ENCODE peak calls at places on chromosome 11, in ten cellular contexts. One of them, this sample, is unnamed. For H3K9me3, the result is how much of the 10 kb centered on the place peaks cover.

GRCh38 chr11:87428266-87428665 is 390.5 kb downstream of the TMEM135 start:
- DNase-seq in HCT116: no peak
- DNase-seq in left lung: no peak
- DNase-seq in CD8-positive, alpha-beta T cell: no peak
- DNase-seq in iPS DF 6.9: no peak
- DNase-seq in neural progenitor cell: no peak
- DNase-seq in IMR-90: peak
- DNase-seq in cardiac muscle cell: no peak
- DNase-seq in BE2C: no peak
- DNase-seq in adipocyte: peak
- DNase-seq in this sample: no peak

GRCh38 chr11:109308551-109308950 is 113.4 kb upstream of the C11orf87 start:
- DNase-seq in HCT116: no peak
- DNase-seq in left lung: no peak
- DNase-seq in CD8-positive, alpha-beta T cell: no peak
- DNase-seq in iPS DF 6.9: no peak
- DNase-seq in neural progenitor cell: no peak
- DNase-seq in IMR-90: no peak
- DNase-seq in cardiac muscle cell: no peak
- DNase-seq in BE2C: no peak
- DNase-seq in adipocyte: no peak
- DNase-seq in this sample: no peak

GRCh38 chr11:17250561-17251350 is 25.8 kb upstream of the NUCB2 start:
- DNase-seq in HCT116: no peak
- DNase-seq in left lung: no peak
- DNase-seq in CD8-positive, alpha-beta T cell: no peak
- DNase-seq in iPS DF 6.9: no peak
- DNase-seq in neural progenitor cell: no peak
- DNase-seq in IMR-90: peak
- DNase-seq in cardiac muscle cell: no peak
- DNase-seq in BE2C: no peak
- DNase-seq in adipocyte: no peak
- DNase-seq in this sample: no peak

GRCh38 chr11:12084191-12084717 is 26.1 kb upstream of the MICAL2 start:
- DNase-seq in HCT116: no peak
- DNase-seq in left lung: no peak
- DNase-seq in CD8-positive, alpha-beta T cell: no peak
- DNase-seq in iPS DF 6.9: no peak
- DNase-seq in neural progenitor cell: no peak
- DNase-seq in IMR-90: no peak
- DNase-seq in cardiac muscle cell: no peak
- DNase-seq in BE2C: no peak
- DNase-seq in adipocyte: no peak
- DNase-seq in this sample: no peak

GRCh38 chr11:65565624-65566453 is 4.4 kb upstream of the ZNRD2 start:
- DNase-seq in HCT116: no peak
- DNase-seq in left lung: no peak
- DNase-seq in CD8-positive, alpha-beta T cell: no peak
- DNase-seq in iPS DF 6.9: no peak
- DNase-seq in neural progenitor cell: no peak
- DNase-seq in IMR-90: peak
- DNase-seq in cardiac muscle cell: no peak
- DNase-seq in BE2C: no peak
- DNase-seq in adipocyte: no peak
- DNase-seq in this sample: no peak

GRCh38 chr11:12281571-12282478 is 95.5 kb upstream of the PARVA start:
- DNase-seq in HCT116: peak
- DNase-seq in left lung: peak
- DNase-seq in CD8-positive, alpha-beta T cell: peak
- DNase-seq in iPS DF 6.9: peak
- DNase-seq in neural progenitor cell: peak
- DNase-seq in IMR-90: peak
- DNase-seq in cardiac muscle cell: peak
- DNase-seq in BE2C: peak
- DNase-seq in adipocyte: peak
- DNase-seq in this sample: peak

GRCh38 chr11:72405009-72405408 is 29.3 kb downstream of the CLPB start:
- DNase-seq in HCT116: no peak
- DNase-seq in left lung: peak
- DNase-seq in CD8-positive, alpha-beta T cell: no peak
- DNase-seq in iPS DF 6.9: no peak
- DNase-seq in neural progenitor cell: no peak
- DNase-seq in IMR-90: no peak
- DNase-seq in cardiac muscle cell: no peak
- DNase-seq in BE2C: no peak
- DNase-seq in adipocyte: no peak
- DNase-seq in this sample: no peak

GRCh38 chr11:64449381-64450167 is 90.6 kb downstream of the RPS6KA4 start:
- DNase-seq in HCT116: peak
- DNase-seq in left lung: peak
- DNase-seq in CD8-positive, alpha-beta T cell: peak
- DNase-seq in iPS DF 6.9: peak
- DNase-seq in neural progenitor cell: peak
- DNase-seq in IMR-90: peak
- DNase-seq in cardiac muscle cell: peak
- DNase-seq in BE2C: peak
- DNase-seq in adipocyte: peak
- DNase-seq in this sample: peak

GRCh38 chr11:107359701-107360100 is 97.9 kb downstream of the CWF19L2 start:
- DNase-seq in HCT116: no peak
- DNase-seq in left lung: no peak
- DNase-seq in CD8-positive, alpha-beta T cell: no peak
- DNase-seq in iPS DF 6.9: no peak
- DNase-seq in neural progenitor cell: no peak
- DNase-seq in IMR-90: peak
- DNase-seq in cardiac muscle cell: no peak
- DNase-seq in BE2C: no peak
- DNase-seq in adipocyte: no peak
- DNase-seq in this sample: no peak

GRCh38 chr11:107357877-107358276 is 99.7 kb downstream of the CWF19L2 start:
- DNase-seq in HCT116: no peak
- DNase-seq in left lung: no peak
- DNase-seq in CD8-positive, alpha-beta T cell: no peak
- DNase-seq in iPS DF 6.9: no peak
- DNase-seq in neural progenitor cell: no peak
- DNase-seq in IMR-90: no peak
- DNase-seq in cardiac muscle cell: no peak
- DNase-seq in BE2C: no peak
- DNase-seq in adipocyte: no peak
- DNase-seq in this sample: no peak

DNA sequence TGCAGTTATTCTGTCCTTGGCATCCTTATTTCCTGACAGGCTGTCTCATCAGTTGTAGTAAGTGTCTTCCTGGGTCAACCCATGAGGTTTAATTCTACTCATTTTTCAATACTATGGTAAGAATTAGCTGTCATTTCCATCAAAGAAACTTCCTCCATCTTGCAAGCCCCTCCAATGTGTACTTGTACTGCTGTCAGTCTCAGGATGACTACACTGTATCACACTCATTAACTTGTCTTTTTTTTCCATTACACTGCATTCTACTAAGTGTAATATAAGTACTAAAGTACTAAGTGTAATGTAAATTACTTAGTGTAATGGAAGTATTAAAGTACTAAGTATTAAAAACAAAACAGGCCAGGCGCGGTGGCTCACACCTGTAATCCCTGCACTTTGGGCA is 102.8 kb downstream of the CWF19L2 start:
- DNase-seq in HCT116: no peak
- DNase-seq in left lung: no peak
- DNase-seq in CD8-positive, alpha-beta T cell: no peak
- DNase-seq in iPS DF 6.9: no peak
- DNase-seq in neural progenitor cell: no peak
- DNase-seq in IMR-90: no peak
- DNase-seq in cardiac muscle cell: no peak
- DNase-seq in BE2C: no peak
- DNase-seq in adipocyte: no peak
- DNase-seq in this sample: no peak
- H3K9me3 ChIP-seq in HCT116: under half
- H3K9me3 ChIP-seq in left lung: under half
- H3K9me3 ChIP-seq in CD8-positive, alpha-beta T cell: under half
- H3K9me3 ChIP-seq in iPS DF 6.9: under half
- H3K9me3 ChIP-seq in neural progenitor cell: under half
- H3K9me3 ChIP-seq in IMR-90: under half
- H3K9me3 ChIP-seq in cardiac muscle cell: under half
- H3K9me3 ChIP-seq in BE2C: under half
- H3K9me3 ChIP-seq in adipocyte: under half
- H3K9me3 ChIP-seq in this sample: under half

GRCh38 chr11:128341280-128341679 is 246.1 kb downstream of the ETS1 start:
- DNase-seq in HCT116: no peak
- DNase-seq in left lung: no peak
- DNase-seq in CD8-positive, alpha-beta T cell: peak
- DNase-seq in iPS DF 6.9: no peak
- DNase-seq in neural progenitor cell: no peak
- DNase-seq in IMR-90: no peak
- DNase-seq in cardiac muscle cell: no peak
- DNase-seq in BE2C: no peak
- DNase-seq in adipocyte: no peak
- DNase-seq in this sample: peak

GRCh38 chr11:128343870-128344269 is 243.5 kb downstream of the ETS1 start:
- DNase-seq in HCT116: no peak
- DNase-seq in left lung: no peak
- DNase-seq in CD8-positive, alpha-beta T cell: no peak
- DNase-seq in iPS DF 6.9: no peak
- DNase-seq in neural progenitor cell: no peak
- DNase-seq in IMR-90: peak
- DNase-seq in cardiac muscle cell: no peak
- DNase-seq in BE2C: no peak
- DNase-seq in adipocyte: no peak
- DNase-seq in this sample: no peak

GRCh38 chr11:128343134-128343514 is 244.2 kb downstream of the ETS1 start:
- DNase-seq in HCT116: no peak
- DNase-seq in left lung: no peak
- DNase-seq in CD8-positive, alpha-beta T cell: no peak
- DNase-seq in iPS DF 6.9: no peak
- DNase-seq in neural progenitor cell: no peak
- DNase-seq in IMR-90: no peak
- DNase-seq in cardiac muscle cell: no peak
- DNase-seq in BE2C: no peak
- DNase-seq in adipocyte: no peak
- DNase-seq in this sample: no peak

GRCh38 chr11:128341767-128342318 is 245.5 kb downstream of the ETS1 start:
- DNase-seq in HCT116: no peak
- DNase-seq in left lung: no peak
- DNase-seq in CD8-positive, alpha-beta T cell: no peak
- DNase-seq in iPS DF 6.9: no peak
- DNase-seq in neural progenitor cell: peak
- DNase-seq in IMR-90: no peak
- DNase-seq in cardiac muscle cell: no peak
- DNase-seq in BE2C: no peak
- DNase-seq in adipocyte: no peak
- DNase-seq in this sample: no peak

GRCh38 chr11:128342511-128343133 is 244.7 kb downstream of the ETS1 start:
- DNase-seq in HCT116: no peak
- DNase-seq in left lung: peak
- DNase-seq in CD8-positive, alpha-beta T cell: peak
- DNase-seq in iPS DF 6.9: no peak
- DNase-seq in neural progenitor cell: no peak
- DNase-seq in IMR-90: peak
- DNase-seq in cardiac muscle cell: peak
- DNase-seq in BE2C: no peak
- DNase-seq in adipocyte: peak
- DNase-seq in this sample: peak
- H3K9me3 ChIP-seq in HCT116: under half
- H3K9me3 ChIP-seq in left lung: under half
- H3K9me3 ChIP-seq in CD8-positive, alpha-beta T cell: under half
- H3K9me3 ChIP-seq in iPS DF 6.9: under half
- H3K9me3 ChIP-seq in neural progenitor cell: under half
- H3K9me3 ChIP-seq in IMR-90: under half
- H3K9me3 ChIP-seq in cardiac muscle cell: under half
- H3K9me3 ChIP-seq in BE2C: under half
- H3K9me3 ChIP-seq in adipocyte: under half
- H3K9me3 ChIP-seq in this sample: under half

GRCh38 chr11:132717824-132718223 is 814.5 kb downstream of the OPCML start:
- DNase-seq in HCT116: no peak
- DNase-seq in left lung: no peak
- DNase-seq in CD8-positive, alpha-beta T cell: no peak
- DNase-seq in iPS DF 6.9: no peak
- DNase-seq in neural progenitor cell: no peak
- DNase-seq in IMR-90: no peak
- DNase-seq in cardiac muscle cell: no peak
- DNase-seq in BE2C: no peak
- DNase-seq in adipocyte: no peak
- DNase-seq in this sample: no peak

GRCh38 chr11:132719684-132720083 is 812.6 kb downstream of the OPCML start:
- DNase-seq in HCT116: no peak
- DNase-seq in left lung: no peak
- DNase-seq in CD8-positive, alpha-beta T cell: no peak
- DNase-seq in iPS DF 6.9: no peak
- DNase-seq in neural progenitor cell: no peak
- DNase-seq in IMR-90: no peak
- DNase-seq in cardiac muscle cell: no peak
- DNase-seq in BE2C: no peak
- DNase-seq in adipocyte: no peak
- DNase-seq in this sample: no peak

GRCh38 chr11:132718711-132719641 is 813.3 kb downstream of the OPCML start:
- DNase-seq in HCT116: no peak
- DNase-seq in left lung: no peak
- DNase-seq in CD8-positive, alpha-beta T cell: peak
- DNase-seq in iPS DF 6.9: no peak
- DNase-seq in neural progenitor cell: no peak
- DNase-seq in IMR-90: peak
- DNase-seq in cardiac muscle cell: no peak
- DNase-seq in BE2C: no peak
- DNase-seq in adipocyte: no peak
- DNase-seq in this sample: peak

GRCh38 chr11:132716037-132716436 is 816.3 kb downstream of the OPCML start:
- DNase-seq in HCT116: no peak
- DNase-seq in left lung: no peak
- DNase-seq in CD8-positive, alpha-beta T cell: no peak
- DNase-seq in iPS DF 6.9: no peak
- DNase-seq in neural progenitor cell: no peak
- DNase-seq in IMR-90: no peak
- DNase-seq in cardiac muscle cell: no peak
- DNase-seq in BE2C: no peak
- DNase-seq in adipocyte: no peak
- DNase-seq in this sample: no peak

GRCh38 chr11:132715041-132715440 is 817.3 kb downstream of the OPCML start:
- DNase-seq in HCT116: no peak
- DNase-seq in left lung: no peak
- DNase-seq in CD8-positive, alpha-beta T cell: no peak
- DNase-seq in iPS DF 6.9: no peak
- DNase-seq in neural progenitor cell: no peak
- DNase-seq in IMR-90: peak
- DNase-seq in cardiac muscle cell: no peak
- DNase-seq in BE2C: no peak
- DNase-seq in adipocyte: peak
- DNase-seq in this sample: no peak
- H3K9me3 ChIP-seq in HCT116: under half
- H3K9me3 ChIP-seq in left lung: under half
- H3K9me3 ChIP-seq in CD8-positive, alpha-beta T cell: under half
- H3K9me3 ChIP-seq in iPS DF 6.9: under half
- H3K9me3 ChIP-seq in neural progenitor cell: under half
- H3K9me3 ChIP-seq in IMR-90: under half
- H3K9me3 ChIP-seq in cardiac muscle cell: under half
- H3K9me3 ChIP-seq in BE2C: under half
- H3K9me3 ChIP-seq in adipocyte: under half
- H3K9me3 ChIP-seq in this sample: under half

DNA sequence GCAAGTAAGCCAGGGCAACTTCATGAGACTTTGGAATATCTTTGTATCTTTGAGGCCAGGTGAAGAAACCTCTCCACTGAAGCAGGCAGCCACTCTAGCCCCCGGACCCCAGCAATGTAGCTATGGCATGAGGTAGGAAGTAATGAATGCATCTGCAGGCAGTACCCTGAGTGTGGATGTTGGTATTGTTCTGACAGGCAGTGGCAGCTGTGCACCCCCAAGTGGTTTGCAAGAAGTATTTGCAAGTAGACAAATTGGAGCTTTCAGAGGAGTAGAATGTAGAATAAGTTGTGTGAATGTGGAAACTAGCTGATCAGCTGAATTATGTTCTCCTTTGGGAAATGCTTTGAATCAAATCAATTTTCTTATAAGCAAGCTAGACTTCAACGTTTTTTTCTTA is 194.4 kb upstream of the PGR start:
- DNase-seq in HCT116: no peak
- DNase-seq in left lung: no peak
- DNase-seq in CD8-positive, alpha-beta T cell: no peak
- DNase-seq in iPS DF 6.9: no peak
- DNase-seq in neural progenitor cell: peak
- DNase-seq in IMR-90: no peak
- DNase-seq in cardiac muscle cell: peak
- DNase-seq in BE2C: no peak
- DNase-seq in adipocyte: no peak
- DNase-seq in this sample: no peak
- H3K9me3 ChIP-seq in HCT116: under half
- H3K9me3 ChIP-seq in left lung: under half
- H3K9me3 ChIP-seq in CD8-positive, alpha-beta T cell: under half
- H3K9me3 ChIP-seq in iPS DF 6.9: under half
- H3K9me3 ChIP-seq in neural progenitor cell: under half
- H3K9me3 ChIP-seq in IMR-90: under half
- H3K9me3 ChIP-seq in cardiac muscle cell: under half
- H3K9me3 ChIP-seq in BE2C: under half
- H3K9me3 ChIP-seq in adipocyte: under half
- H3K9me3 ChIP-seq in this sample: under half

This sample was measured in T-helper 17 cell.